ENCODE peak calls at places on chromosomes 16 and 17, in four cellular contexts. One of them, this sample, is unnamed.

GRCh38 chr16:67390816-67391423 is 2.4 kb downstream of the TPPP3 start:
- DNase-seq in iris pigment epithelial cell: no peak
- DNase-seq in neural crest cell: no peak
- DNase-seq in activated T-cell treated with anti-CD3 and anti-CD28 coated beads for 24 hours: no peak
- DNase-seq in this sample: no peak

GRCh38 chr17:60141111-60142018 is 8.4 kb upstream of the CA4 start:
- DNase-seq in iris pigment epithelial cell: peak
- DNase-seq in neural crest cell: no peak
- DNase-seq in activated T-cell treated with anti-CD3 and anti-CD28 coated beads for 24 hours: no peak
- DNase-seq in this sample: no peak

GRCh38 chr16:50776042-50776441 is 34.2 kb downstream of the CYLD start:
- DNase-seq in iris pigment epithelial cell: no peak
- DNase-seq in neural crest cell: no peak
- DNase-seq in activated T-cell treated with anti-CD3 and anti-CD28 coated beads for 24 hours: no peak
- DNase-seq in this sample: no peak

GRCh38 chr16:64865037-64865696 is 256.7 kb downstream of the CDH11 start:
- DNase-seq in iris pigment epithelial cell: peak
- DNase-seq in neural crest cell: no peak
- DNase-seq in activated T-cell treated with anti-CD3 and anti-CD28 coated beads for 24 hours: no peak
- DNase-seq in this sample: no peak

GRCh38 chr17:27551701-27552466 is 79.1 kb upstream of the LGALS9 start:
- DNase-seq in iris pigment epithelial cell: peak
- DNase-seq in neural crest cell: no peak
- DNase-seq in activated T-cell treated with anti-CD3 and anti-CD28 coated beads for 24 hours: no peak
- DNase-seq in this sample: no peak

GRCh38 chr17:66799839-66800537 is 34.9 kb upstream of the CACNG5 start:
- DNase-seq in iris pigment epithelial cell: no peak
- DNase-seq in neural crest cell: no peak
- DNase-seq in activated T-cell treated with anti-CD3 and anti-CD28 coated beads for 24 hours: no peak
- DNase-seq in this sample: no peak

GRCh38 chr17:37744961-37745800 is at the start of gene HNF1B:
- DNase-seq in iris pigment epithelial cell: no peak
- DNase-seq in neural crest cell: no peak
- DNase-seq in activated T-cell treated with anti-CD3 and anti-CD28 coated beads for 24 hours: no peak
- DNase-seq in this sample: no peak

GRCh38 chr17:65638221-65638940 is 76.9 kb upstream of the AXIN2 start:
- DNase-seq in iris pigment epithelial cell: peak
- DNase-seq in neural crest cell: no peak
- DNase-seq in activated T-cell treated with anti-CD3 and anti-CD28 coated beads for 24 hours: no peak
- DNase-seq in this sample: no peak

GRCh38 chr17:80598813-80599545 is 54.3 kb downstream of the RPTOR start:
- DNase-seq in iris pigment epithelial cell: no peak
- DNase-seq in neural crest cell: no peak
- DNase-seq in activated T-cell treated with anti-CD3 and anti-CD28 coated beads for 24 hours: no peak
- DNase-seq in this sample: no peak

GRCh38 chr17:50272711-50273653 is 1.3 kb upstream of the TMEM92 start:
- DNase-seq in iris pigment epithelial cell: no peak
- DNase-seq in neural crest cell: peak
- DNase-seq in activated T-cell treated with anti-CD3 and anti-CD28 coated beads for 24 hours: peak
- DNase-seq in this sample: no peak

GRCh38 chr17:57622886-57623433 is 122.1 kb downstream of the CCDC182 start:
- DNase-seq in iris pigment epithelial cell: peak
- DNase-seq in neural crest cell: no peak
- DNase-seq in activated T-cell treated with anti-CD3 and anti-CD28 coated beads for 24 hours: no peak
- DNase-seq in this sample: no peak

GRCh38 chr16:47387026-47387734 is 73.7 kb downstream of the ITFG1 start:
- DNase-seq in iris pigment epithelial cell: no peak
- DNase-seq in neural crest cell: no peak
- DNase-seq in activated T-cell treated with anti-CD3 and anti-CD28 coated beads for 24 hours: no peak
- DNase-seq in this sample: no peak